ENCODE peak calls at places on chromosomes 16 and 17, in four cellular contexts. J is HepG2, W is A549, M is K562. Y is an unnamed sample.

GRCh38 chr17:65434251-65434650 is 127.2 kb downstream of the AXIN2 start:
- DNase-seq in J (no peak), M (no peak), W (no peak), Y (no peak)

GRCh38 chr16:68188170-68188569 is 47.8 kb downstream of the ESRP2 start:
- DNase-seq in W (no peak), J (no peak), M (no peak), Y (no peak)

GRCh38 chr17:61135782-61136181 is 263.9 kb upstream of the TBX2 start:
- DNase-seq in J (no peak), W (no peak), M (no peak), Y (no peak)

GRCh38 chr16:10178079-10178478 is 4.1 kb downstream of the GRIN2A start:
- DNase-seq in J (no peak), M (no peak), W (no peak), Y (no peak)

GRCh38 chr17:4903051-4903818 is at the start of gene CHRNE:
- DNase-seq in M (peak; percentile 79), J (peak; percentile 80), W (peak; percentile 89), Y (peak; percentile 91)

GRCh38 chr16:48139517-48139916 is 16.3 kb downstream of the ABCC12 start:
- DNase-seq in J (no peak), W (no peak), M (no peak), Y (no peak)

GRCh38 chr17:78979780-78980623 is at the start of gene LGALS3BP:
- DNase-seq in M (no peak), J (peak; percentile 97), W (peak; percentile 45), Y (peak; percentile 49)

GRCh38 chr16:4407543-4408322 is 8.7 kb downstream of the CORO7 start:
- DNase-seq in J (no peak), M (no peak), W (no peak), Y (no peak)

GRCh38 chr17:68319420-68320162 is 28.3 kb downstream of the ARSG start:
- DNase-seq in W (no peak), J (no peak), M (no peak), Y (no peak)

GRCh38 chr16:67399218-67399733 is 6.0 kb upstream of the TPPP3 start:
- DNase-seq in W (peak; percentile 37), M (peak; percentile 75), J (no peak), Y (peak; percentile 90)

GRCh38 chr16:50574852-50575251 is 26.7 kb downstream of the NKD1 start:
- DNase-seq in M (no peak), W (no peak), J (no peak), Y (no peak)

GRCh38 chr16:48086422-48086821 is 69.4 kb downstream of the ABCC12 start:
- DNase-seq in J (no peak), M (no peak), W (no peak), Y (no peak)

GRCh38 chr17:43438626-43439529 is 40.1 kb downstream of the ARL4D start:
- DNase-seq in J (no peak), M (no peak), W (no peak), Y (peak; percentile 22)

GRCh38 chr17:17739388-17740066 is 58.3 kb downstream of the RAI1 start:
- DNase-seq in W (peak; percentile 52), J (no peak), M (peak; percentile 50), Y (no peak)

GRCh38 chr17:16107165-16107770 is 107.6 kb downstream of the TTC19 start:
- DNase-seq in M (no peak), J (no peak), W (no peak), Y (no peak)

GRCh38 chr17:30548189-30548588 is 71.0 kb downstream of the GOSR1 start:
- DNase-seq in M (no peak), W (no peak), J (no peak), Y (no peak)

GRCh38 chr17:42325026-42325425 is 36.7 kb downstream of the STAT5A start:
- DNase-seq in M (no peak), J (no peak), W (peak; percentile 85), Y (no peak)

GRCh38 chr16:85612191-85612800 is 826 bp upstream of the GSE1 start:
- DNase-seq in J (peak; percentile 91), M (peak; percentile 84), W (peak; percentile 96), Y (no peak)

GRCh38 chr17:69870091-69870530 is 204.9 kb upstream of the KCNJ16 start:
- DNase-seq in M (no peak), W (peak; percentile 10), J (no peak), Y (no peak)

GRCh38 chr17:77948690-77949114 is 9.8 kb upstream of the TNRC6C start:
- DNase-seq in J (peak; percentile 53), M (peak; percentile 22), W (peak; percentile 57), Y (no peak)

GRCh38 chr16:86171329-86171728 is 272.4 kb downstream of the IRF8 start:
- DNase-seq in M (no peak), W (no peak), J (no peak), Y (no peak)

GRCh38 chr17:16938496-16939270 is 33.2 kb downstream of the TNFRSF13B start:
- DNase-seq in W (no peak), M (no peak), J (no peak), Y (peak; percentile 7)

GRCh38 chr16:89137666-89138512 is 33.7 kb upstream of the CDH15 start:
- DNase-seq in M (no peak), W (no peak), J (no peak), Y (no peak)

GRCh38 chr17:18141210-18141803 is 32.8 kb downstream of the MYO15A start:
- DNase-seq in W (peak; percentile 64), M (peak; percentile 63), J (peak; percentile 30), Y (no peak)

GRCh38 chr16:68782198-68783174 is 45.4 kb downstream of the CDH1 start:
- DNase-seq in J (no peak), W (no peak), M (no peak), Y (no peak)

GRCh38 chr17:39767147-39767546 is 29.4 kb downstream of the GRB7 start:
- DNase-seq in M (no peak), W (no peak), J (no peak), Y (no peak)

GRCh38 chr17:39772987-39773664 is 35.4 kb downstream of the GRB7 start:
- DNase-seq in M (no peak), W (no peak), J (no peak), Y (no peak)

GRCh38 chr17:39772415-39772814 is 34.7 kb downstream of the GRB7 start:
- DNase-seq in M (no peak), J (no peak), W (no peak), Y (no peak)

GRCh38 chr17:39774043-39774442 is 36.3 kb downstream of the GRB7 start:
- DNase-seq in W (no peak), J (no peak), M (peak; percentile 41), Y (no peak)

DNA sequence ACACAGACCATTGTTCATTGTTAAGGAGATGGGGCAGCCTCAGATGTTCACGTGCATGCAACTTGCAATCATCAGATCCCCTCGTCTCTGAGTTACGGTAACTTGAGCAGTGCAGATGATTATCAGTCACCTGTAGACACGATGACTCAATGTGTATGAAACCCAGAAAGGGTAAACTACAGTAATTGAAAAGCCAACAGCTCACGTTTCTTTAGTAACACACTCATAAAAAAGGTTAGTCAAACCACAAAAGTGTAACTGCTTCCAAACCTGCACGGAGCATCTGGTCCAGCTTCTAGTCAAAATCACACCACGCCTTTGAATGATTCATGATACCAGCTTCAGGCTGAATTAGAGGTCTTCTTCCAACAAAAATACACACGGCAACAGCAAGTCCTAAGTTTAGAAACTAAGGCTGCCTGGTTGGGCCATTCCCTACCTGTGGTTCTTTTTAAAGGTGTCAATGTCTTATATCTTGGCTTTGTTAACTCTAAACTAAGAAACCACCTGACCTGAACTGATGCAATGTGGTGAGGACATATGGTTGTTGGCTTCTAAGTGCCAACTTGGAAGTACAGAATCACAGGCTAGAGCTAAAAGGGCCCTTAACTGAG is 32.3 kb downstream of the GRB7 start:
- DNase-seq in J (peak; percentile 55), M (no peak), W (no peak), Y (no peak)
- TF ChIP-seq HMGXB4 in J (no peak), M (no peak), W (no peak), Y (no peak)

GRCh38 chr17:75099881-75100595 is 9.7 kb upstream of the ARMC7 start:
- DNase-seq in J (no peak), W (no peak), M (no peak), Y (no peak)

GRCh38 chr17:75098861-75099260 is 10.9 kb upstream of the ARMC7 start:
- DNase-seq in J (no peak), W (no peak), M (no peak), Y (no peak)

GRCh38 chr17:75103601-75104554 is 5.9 kb upstream of the ARMC7 start:
- DNase-seq in M (no peak), W (peak; percentile 55), J (no peak), Y (no peak)

GRCh38 chr17:75105269-75106080 is 4.3 kb upstream of the ARMC7 start:
- DNase-seq in W (peak; percentile 84), J (peak; percentile 55), M (peak; percentile 73), Y (peak; percentile 80)

GRCh38 chr17:75102385-75102821 is 7.4 kb upstream of the ARMC7 start:
- DNase-seq in W (no peak), J (no peak), M (peak; percentile 47), Y (no peak)
- TF ChIP-seq ESRRA in W (no peak), J (no peak), M (no peak), Y (no peak)

GRCh38 chr16:1810106-1810505 is 16.5 kb downstream of the HAGH start:
- DNase-seq in W (no peak), M (no peak), J (no peak), Y (no peak)

GRCh38 chr16:1810536-1810935 is 16.1 kb downstream of the HAGH start:
- DNase-seq in W (no peak), J (no peak), M (no peak), Y (no peak)

GRCh38 chr16:1808691-1809090 is 15.2 kb upstream of the IGFALS start:
- DNase-seq in M (no peak), J (no peak), W (no peak), Y (no peak)

GRCh38 chr16:1807626-1808025 is 14.1 kb upstream of the IGFALS start:
- DNase-seq in J (no peak), W (no peak), M (no peak), Y (no peak)

GRCh38 chr16:1809281-1809801 is 15.8 kb upstream of the IGFALS start:
- DNase-seq in W (peak; percentile 50), M (peak; percentile 53), J (no peak), Y (peak; percentile 83)
- TF ChIP-seq HMGXB4 in W (no peak), M (no peak), J (no peak), Y (no peak)

GRCh38 chr16:58418601-58419000 is 26.3 kb downstream of the GINS3 start:
- DNase-seq in M (peak; percentile 39), J (no peak), W (no peak), Y (no peak)
- TF ChIP-seq ESRRA in M (no peak), J (no peak), W (no peak), Y (no peak)

GRCh38 chr16:14101415-14101814 is 30.3 kb downstream of the MRTFB start:
- DNase-seq in W (no peak), M (no peak), J (no peak), Y (no peak)
- TF ChIP-seq HMGXB4 in W (no peak), M (no peak), J (no peak), Y (no peak)

GRCh38 chr16:12093902-12094301 is 117.4 kb downstream of the SNX29 start:
- DNase-seq in J (no peak), W (no peak), M (no peak), Y (no peak)

GRCh38 chr16:12091569-12092346 is 115.2 kb downstream of the SNX29 start:
- DNase-seq in M (peak; percentile 27), W (no peak), J (no peak), Y (no peak)

GRCh38 chr16:12090162-12090552 is 113.6 kb downstream of the SNX29 start:
- DNase-seq in J (no peak), M (no peak), W (no peak), Y (peak; percentile 30)

GRCh38 chr16:12094537-12095265 is 118.2 kb downstream of the SNX29 start:
- DNase-seq in M (no peak), J (no peak), W (no peak), Y (no peak)

GRCh38 chr16:12092347-12092882 is 115.9 kb downstream of the SNX29 start:
- DNase-seq in M (no peak), J (peak; percentile 38), W (peak; percentile 13), Y (no peak)
- TF ChIP-seq ESRRA in M (no peak), J (no peak), W (no peak), Y (no peak)